ENCODE peak calls at places on chromosomes 6 and 20, in eight cellular contexts. One of them, this sample, is unnamed.

GRCh38 chr6:28489366-28490190 is 26.0 kb downstream of the GPX6 start:
- DNase-seq in WERI-Rb-1: no peak
- DNase-seq in RCC 7860: peak
- DNase-seq in DND-41: no peak
- DNase-seq in PC-3: no peak
- DNase-seq in cardiac muscle cell: peak
- DNase-seq in cardiac fibroblast: peak
- DNase-seq in A172: peak
- DNase-seq in this sample: peak

GRCh38 chr6:24340998-24341934 is 16.6 kb downstream of the DCDC2 start:
- DNase-seq in WERI-Rb-1: no peak
- DNase-seq in RCC 7860: peak
- DNase-seq in DND-41: no peak
- DNase-seq in PC-3: peak
- DNase-seq in cardiac muscle cell: no peak
- DNase-seq in cardiac fibroblast: no peak
- DNase-seq in A172: no peak
- DNase-seq in this sample: no peak

GRCh38 chr6:7617954-7618764 is 28.2 kb downstream of the SNRNP48 start:
- DNase-seq in WERI-Rb-1: no peak
- DNase-seq in RCC 7860: no peak
- DNase-seq in DND-41: no peak
- DNase-seq in PC-3: peak
- DNase-seq in cardiac muscle cell: no peak
- DNase-seq in cardiac fibroblast: peak
- DNase-seq in A172: peak
- DNase-seq in this sample: peak

GRCh38 chr6:102026649-102027048 is 633.1 kb downstream of the GRIK2 start:
- DNase-seq in WERI-Rb-1: peak
- DNase-seq in RCC 7860: no peak
- DNase-seq in DND-41: no peak
- DNase-seq in PC-3: no peak
- DNase-seq in cardiac muscle cell: no peak
- DNase-seq in cardiac fibroblast: no peak
- DNase-seq in A172: no peak
- DNase-seq in this sample: no peak

GRCh38 chr6:111727041-111727440 is 121.4 kb upstream of the TRAF3IP2 start:
- DNase-seq in WERI-Rb-1: no peak
- DNase-seq in RCC 7860: no peak
- DNase-seq in DND-41: no peak
- DNase-seq in PC-3: no peak
- DNase-seq in cardiac muscle cell: no peak
- DNase-seq in cardiac fibroblast: peak
- DNase-seq in A172: peak
- DNase-seq in this sample: peak

GRCh38 chr20:59831901-59832240 is 101.6 kb downstream of the SYCP2 start:
- DNase-seq in WERI-Rb-1: no peak
- DNase-seq in RCC 7860: no peak
- DNase-seq in DND-41: no peak
- DNase-seq in PC-3: no peak
- DNase-seq in cardiac muscle cell: no peak
- DNase-seq in cardiac fibroblast: no peak
- DNase-seq in A172: no peak
- DNase-seq in this sample: peak

GRCh38 chr6:113856571-113857564 is at the start of gene MARCKS:
- DNase-seq in WERI-Rb-1: peak
- DNase-seq in RCC 7860: peak
- DNase-seq in DND-41: no peak
- DNase-seq in PC-3: peak
- DNase-seq in cardiac muscle cell: peak
- DNase-seq in cardiac fibroblast: peak
- DNase-seq in A172: peak
- DNase-seq in this sample: peak

GRCh38 chr6:163327165-163327880 is 87.2 kb upstream of the QKI start:
- DNase-seq in WERI-Rb-1: no peak
- DNase-seq in RCC 7860: no peak
- DNase-seq in DND-41: no peak
- DNase-seq in PC-3: no peak
- DNase-seq in cardiac muscle cell: no peak
- DNase-seq in cardiac fibroblast: no peak
- DNase-seq in A172: no peak
- DNase-seq in this sample: no peak

GRCh38 chr20:43949741-43950618 is 35.3 kb downstream of the TOX2 start:
- DNase-seq in WERI-Rb-1: no peak
- DNase-seq in RCC 7860: no peak
- DNase-seq in DND-41: peak
- DNase-seq in PC-3: no peak
- DNase-seq in cardiac muscle cell: no peak
- DNase-seq in cardiac fibroblast: peak
- DNase-seq in A172: peak
- DNase-seq in this sample: no peak

GRCh38 chr6:155801046-155801445 is 345.4 kb upstream of the NOX3 start:
- DNase-seq in WERI-Rb-1: no peak
- DNase-seq in RCC 7860: no peak
- DNase-seq in DND-41: no peak
- DNase-seq in PC-3: no peak
- DNase-seq in cardiac muscle cell: no peak
- DNase-seq in cardiac fibroblast: no peak
- DNase-seq in A172: no peak
- DNase-seq in this sample: no peak

GRCh38 chr6:165818200-165818599 is 155.2 kb upstream of the PDE10A start:
- DNase-seq in WERI-Rb-1: no peak
- DNase-seq in RCC 7860: no peak
- DNase-seq in DND-41: no peak
- DNase-seq in PC-3: no peak
- DNase-seq in cardiac muscle cell: no peak
- DNase-seq in cardiac fibroblast: no peak
- DNase-seq in A172: no peak
- DNase-seq in this sample: no peak

GRCh38 chr6:105428342-105428957 is 25.6 kb upstream of the PREP start:
- DNase-seq in WERI-Rb-1: no peak
- DNase-seq in RCC 7860: peak
- DNase-seq in DND-41: no peak
- DNase-seq in PC-3: peak
- DNase-seq in cardiac muscle cell: no peak
- DNase-seq in cardiac fibroblast: peak
- DNase-seq in A172: peak
- DNase-seq in this sample: peak

GRCh38 chr20:2307136-2307535 is 11.3 kb downstream of the TGM3 start:
- DNase-seq in WERI-Rb-1: no peak
- DNase-seq in RCC 7860: no peak
- DNase-seq in DND-41: no peak
- DNase-seq in PC-3: no peak
- DNase-seq in cardiac muscle cell: no peak
- DNase-seq in cardiac fibroblast: no peak
- DNase-seq in A172: no peak
- DNase-seq in this sample: no peak

GRCh38 chr6:164069352-164070022 is 655.0 kb downstream of the QKI start:
- DNase-seq in WERI-Rb-1: no peak
- DNase-seq in RCC 7860: peak
- DNase-seq in DND-41: no peak
- DNase-seq in PC-3: no peak
- DNase-seq in cardiac muscle cell: no peak
- DNase-seq in cardiac fibroblast: peak
- DNase-seq in A172: no peak
- DNase-seq in this sample: no peak

GRCh38 chr20:17856024-17856564 is 112.5 kb downstream of the SNX5 start:
- DNase-seq in WERI-Rb-1: no peak
- DNase-seq in RCC 7860: no peak
- DNase-seq in DND-41: peak
- DNase-seq in PC-3: peak
- DNase-seq in cardiac muscle cell: no peak
- DNase-seq in cardiac fibroblast: no peak
- DNase-seq in A172: peak
- DNase-seq in this sample: no peak